ENCODE peak calls at places on chromosomes 4 and X, in seven cellular contexts. V, D, M, L, Y, J and H are unnamed samples.

GRCh38 chr4:83174844-83175414 is 60.4 kb upstream of the PLAC8 start:
- ATAC-seq in V (no peak), D (no peak), M (no peak), L (peak), Y (no peak), J (no peak), H (no peak)

GRCh38 chr4:164701665-164702064 is 52.3 kb upstream of the SMIM31 start:
- ATAC-seq in V (no peak), D (no peak), M (no peak), L (no peak), Y (no peak), J (no peak), H (no peak)

GRCh38 chrX:11688201-11688600 is 22.5 kb upstream of the ARHGAP6 start:
- ATAC-seq in V (no peak), D (no peak), M (no peak), L (no peak), Y (no peak), J (no peak), H (no peak)

GRCh38 chr4:176340871-176341685 is 21.3 kb downstream of the SPCS3 start:
- ATAC-seq in V (peak), D (peak), M (peak), L (peak), Y (peak), J (peak), H (no peak)

GRCh38 chrX:65924938-65925507 is 114.9 kb downstream of the VSIG4 start:
- ATAC-seq in V (no peak), D (no peak), M (no peak), L (no peak), Y (no peak), J (no peak), H (no peak)

GRCh38 chr4:113823291-113823659 is 61.7 kb upstream of the CAMK2D start:
- ATAC-seq in V (no peak), D (no peak), M (no peak), L (peak), Y (no peak), J (no peak), H (no peak)

GRCh38 chr4:21177092-21177491 is 476.8 kb downstream of the PACRGL start:
- ATAC-seq in V (no peak), D (no peak), M (no peak), L (no peak), Y (no peak), J (no peak), H (no peak)

GRCh38 chr4:107791902-107792301 is 32.8 kb upstream of the SGMS2 start:
- ATAC-seq in V (no peak), D (no peak), M (no peak), L (no peak), Y (peak), J (no peak), H (no peak)

GRCh38 chr4:145773581-145774234 is 93.8 kb downstream of the C4orf51 start:
- ATAC-seq in V (no peak), D (peak), M (peak), L (no peak), Y (no peak), J (no peak), H (peak)

GRCh38 chrX:118730500-118731247 is 3.3 kb downstream of the IL13RA1 start:
- ATAC-seq in V (no peak), D (no peak), M (no peak), L (no peak), Y (no peak), J (no peak), H (no peak)

GRCh38 chr4:6753891-6754290 is 28.6 kb upstream of the KIAA0232 start:
- ATAC-seq in V (no peak), D (no peak), M (no peak), L (no peak), Y (no peak), J (no peak), H (no peak)

GRCh38 chr4:115219315-115219840 is 106.0 kb upstream of the NDST4 start:
- ATAC-seq in V (no peak), D (no peak), M (no peak), L (no peak), Y (no peak), J (no peak), H (no peak)

GRCh38 chr4:109690690-109691410 is 12.4 kb downstream of the CASP6 start:
- ATAC-seq in V (no peak), D (no peak), M (peak), L (peak), Y (peak), J (no peak), H (no peak)

GRCh38 chrX:138875472-138875871 is 164.0 kb upstream of the FGF13 start:
- ATAC-seq in V (no peak), D (no peak), M (no peak), L (no peak), Y (no peak), J (no peak), H (no peak)

GRCh38 chr4:41471672-41472071 is 66.3 kb upstream of the LIMCH1 start:
- ATAC-seq in V (no peak), D (no peak), M (no peak), L (no peak), Y (no peak), J (no peak), H (no peak)

GRCh38 chr4:108502366-108502765 is 118.0 kb upstream of the RPL34 start:
- ATAC-seq in V (no peak), D (no peak), M (no peak), L (no peak), Y (no peak), J (no peak), H (no peak)

GRCh38 chrX:47209508-47210238 is 8.8 kb upstream of the CDK16 start:
- ATAC-seq in V (no peak), D (peak), M (peak), L (no peak), Y (no peak), J (no peak), H (no peak)

GRCh38 chrX:57925806-57926205 is 15.5 kb upstream of the ZXDA start:
- ATAC-seq in V (no peak), D (no peak), M (no peak), L (no peak), Y (no peak), J (no peak), H (no peak)

GRCh38 chr4:10421344-10422055 is 35.7 kb downstream of the ZNF518B start:
- ATAC-seq in V (no peak), D (no peak), M (no peak), L (peak), Y (no peak), J (no peak), H (no peak)

GRCh38 chrX:26908218-26908617 is 554.9 kb downstream of the PPP4R3C start:
- ATAC-seq in V (no peak), D (no peak), M (no peak), L (no peak), Y (no peak), J (no peak), H (no peak)

GRCh38 chr4:98899277-98899676 is 29.7 kb downstream of the EIF4E start:
- ATAC-seq in V (no peak), D (no peak), M (no peak), L (no peak), Y (peak), J (no peak), H (no peak)

GRCh38 chr4:106627071-106627470 is 258.5 kb upstream of the GIMD1 start:
- ATAC-seq in V (no peak), D (no peak), M (no peak), L (no peak), Y (no peak), J (no peak), H (no peak)

GRCh38 chr4:148444296-148445070 is 2.3 kb upstream of the NR3C2 start:
- ATAC-seq in V (peak), D (no peak), M (peak), L (peak), Y (peak), J (no peak), H (no peak)

GRCh38 chr4:150510176-150510875 is 71.6 kb upstream of the MAB21L2 start:
- ATAC-seq in V (no peak), D (peak), M (peak), L (no peak), Y (no peak), J (peak), H (peak)

GRCh38 chr4:2291705-2292651 is 30.1 kb upstream of the MXD4 start:
- ATAC-seq in V (no peak), D (no peak), M (no peak), L (no peak), Y (no peak), J (peak), H (no peak)

GRCh38 chrX:150729956-150730355 is 36.8 kb downstream of the MTMR1 start:
- ATAC-seq in V (no peak), D (no peak), M (no peak), L (no peak), Y (no peak), J (no peak), H (no peak)

GRCh38 chrX:67104982-67105757 is 438.7 kb upstream of the AR start:
- ATAC-seq in V (no peak), D (no peak), M (no peak), L (no peak), Y (no peak), J (no peak), H (no peak)

GRCh38 chr4:102808009-102808408 is 19.3 kb downstream of the UBE2D3 start:
- ATAC-seq in V (no peak), D (no peak), M (no peak), L (no peak), Y (no peak), J (no peak), H (no peak)

GRCh38 chr4:172995161-172995560 is 173.4 kb upstream of the GALNT7 start:
- ATAC-seq in V (no peak), D (no peak), M (no peak), L (no peak), Y (no peak), J (no peak), H (no peak)

GRCh38 chrX:75911716-75912115 is 126.7 kb upstream of the MAGEE2 start:
- ATAC-seq in V (no peak), D (no peak), M (no peak), L (no peak), Y (no peak), J (no peak), H (no peak)

GRCh38 chr4:144584428-144584827 is 61.5 kb upstream of the HHIP start:
- ATAC-seq in V (peak), D (no peak), M (no peak), L (no peak), Y (peak), J (no peak), H (no peak)

GRCh38 chrX:150704030-150704613 is 10.9 kb downstream of the MTMR1 start:
- ATAC-seq in V (no peak), D (no peak), M (peak), L (no peak), Y (no peak), J (no peak), H (no peak)